ENCODE peak calls at places on chromosomes 11 and 22, in ten cellular contexts. C is SJSA1, M is sigmoid colon, X is ovary, F is cardiac muscle cell, B is A549, O is kidney, E is foreskin fibroblast, Q is MM.1S, I is GM12865. S is an unnamed sample.
A peak's percentile ranks its signal among the peaks of the same experiment; 100 is the strongest.

GRCh38 chr22:28955817-28956216 is 72.4 kb downstream of the ZNRF3 start:
- DNase-seq in M (no peak), C (no peak), X (no peak), O (no peak), B (no peak), F (no peak), I (peak; percentile 91), E (no peak), Q (peak; percentile 96), S (no peak)

GRCh38 chr11:77250881-77251640 is 50.4 kb downstream of the GDPD4 start:
- DNase-seq in E (peak; percentile 61), F (peak; percentile 11), C (no peak), B (no peak), O (no peak), I (no peak), Q (no peak), X (no peak), M (no peak), S (no peak)

GRCh38 chr11:74685905-74686304 is 45.3 kb downstream of the CHRDL2 start:
- DNase-seq in M (peak; percentile 76), X (no peak), I (peak; percentile 9), Q (no peak), C (no peak), E (no peak), O (peak; percentile 10), B (no peak), F (no peak), S (no peak)

GRCh38 chr11:116194156-116194904 is 578.5 kb downstream of the BUD13 start:
- DNase-seq in E (no peak), O (no peak), C (no peak), Q (no peak), I (no peak), B (no peak), F (no peak), M (no peak), X (no peak), S (no peak)

GRCh38 chr22:24695958-24696511 is 78.5 kb downstream of the PIWIL3 start:
- DNase-seq in B (no peak), I (no peak), C (no peak), Q (peak; percentile 12), O (peak; percentile 85), E (no peak), X (no peak), F (peak; percentile 68), M (no peak), S (no peak)

GRCh38 chr11:10584071-10584501 is 15.6 kb upstream of the LYVE1 start:
- DNase-seq in E (no peak), O (no peak), F (peak; percentile 92), Q (no peak), M (peak; percentile 78), C (no peak), B (no peak), I (no peak), X (peak; percentile 62), S (no peak)

GRCh38 chr11:69065136-69065710 is 16.5 kb downstream of the TPCN2 start:
- DNase-seq in B (no peak), I (no peak), E (no peak), M (no peak), O (no peak), C (no peak), F (peak; percentile 25), X (no peak), Q (no peak), S (no peak)

GRCh38 chr11:100823360-100823759 is 136.3 kb downstream of the ARHGAP42 start:
- DNase-seq in E (peak; percentile 41), C (no peak), F (peak; percentile 74), B (no peak), M (no peak), O (no peak), I (no peak), X (no peak), Q (no peak), S (no peak)

GRCh38 chr11:94563176-94563847 is 3.9 kb upstream of the PIWIL4 start:
- DNase-seq in X (no peak), M (no peak), B (no peak), Q (no peak), E (no peak), I (no peak), C (no peak), F (peak; percentile 75), O (no peak), S (no peak)

GRCh38 chr11:44813401-44813800 is 86.6 kb downstream of the TSPAN18 start:
- DNase-seq in X (no peak), B (no peak), E (no peak), I (no peak), Q (no peak), C (no peak), O (no peak), F (no peak), M (no peak), S (no peak)

GRCh38 chr11:108591893-108592292 is 1.7 kb downstream of the EXPH5 start:
- DNase-seq in O (no peak), B (no peak), F (no peak), Q (no peak), E (no peak), X (no peak), I (no peak), C (no peak), M (no peak), S (no peak)

GRCh38 chr11:122486793-122487495 is 168.6 kb upstream of the UBASH3B start:
- DNase-seq in F (peak; percentile 8), X (no peak), B (peak; percentile 5), I (no peak), M (no peak), O (no peak), Q (no peak), C (no peak), E (no peak), S (no peak)

GRCh38 chr22:36368359-36368983 is 19.3 kb downstream of the MYH9 start:
- DNase-seq in O (no peak), I (peak; percentile 43), M (no peak), B (peak; percentile 57), F (peak; percentile 91), X (no peak), C (peak; percentile 94), E (peak; percentile 77), Q (no peak), S (peak; percentile 35)

GRCh38 chr22:36367479-36367878 is 20.3 kb downstream of the MYH9 start:
- DNase-seq in B (no peak), M (no peak), Q (no peak), F (no peak), C (no peak), X (no peak), E (no peak), I (no peak), O (no peak), S (no peak)

GRCh38 chr22:36367066-36367465 is 20.7 kb downstream of the MYH9 start:
- DNase-seq in M (no peak), X (no peak), I (no peak), E (no peak), F (no peak), O (no peak), B (no peak), Q (no peak), C (no peak), S (no peak)

GRCh38 chr22:36369922-36370781 is 17.6 kb downstream of the MYH9 start:
- DNase-seq in E (no peak), M (peak; percentile 86), C (peak; percentile 62), X (no peak), O (no peak), I (no peak), Q (no peak), F (peak; percentile 64), B (peak; percentile 58), S (no peak)

DNA sequence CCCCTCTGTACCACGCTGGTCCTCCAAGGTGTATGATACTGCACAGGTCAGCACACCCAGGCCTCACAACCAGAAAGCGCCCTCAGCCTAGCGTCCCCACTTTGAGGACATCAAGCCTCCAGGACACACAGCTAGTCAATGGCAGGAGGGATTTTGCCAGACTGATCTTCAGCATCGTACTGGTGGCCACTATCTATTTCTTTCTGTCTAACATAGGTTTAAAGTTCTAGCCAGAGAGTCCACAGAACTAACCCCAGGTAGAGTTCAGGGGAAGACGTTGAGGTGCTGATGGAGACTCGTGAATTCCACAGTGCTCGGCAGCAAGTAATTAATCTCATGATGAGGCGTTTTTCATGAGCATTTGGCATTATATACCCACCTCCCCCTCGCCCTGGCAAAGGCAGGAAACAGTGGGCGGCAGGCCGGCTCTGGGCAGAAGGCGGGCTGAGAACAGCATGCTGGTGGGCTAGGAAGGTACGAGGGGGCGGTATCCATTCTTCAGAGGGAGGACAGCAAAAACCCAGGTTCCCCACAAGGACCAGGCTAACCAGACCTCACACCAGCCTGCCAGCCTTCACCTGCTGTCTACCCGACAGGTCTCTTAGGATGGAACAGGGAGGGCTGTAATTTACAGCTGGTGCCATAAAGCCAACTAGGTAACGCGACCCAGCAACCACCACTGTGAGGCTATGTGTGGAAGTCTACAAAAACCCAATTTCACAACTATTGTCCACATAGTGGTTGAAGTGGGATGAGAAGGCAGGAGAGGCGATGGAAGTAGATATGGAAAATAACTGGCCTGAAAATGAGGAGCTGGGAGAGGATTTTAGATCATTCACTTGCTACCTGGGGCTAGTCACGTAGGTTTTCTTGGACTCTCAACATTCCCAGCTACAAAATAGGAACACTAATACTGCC is 18.5 kb downstream of the MYH9 start:
- DNase-seq in I (no peak), Q (no peak), B (no peak), X (no peak), M (no peak), F (no peak), O (no peak), C (no peak), E (no peak), S (no peak)
- H3K4me3 ChIP-seq in I (no peak overlapping the region), Q (no peak overlapping the region), B (no peak overlapping the region), X (peak overlapping the region; percentile 2), M (peak overlapping the region; percentile 4), F (no peak overlapping the region), O (no peak overlapping the region), C (no peak overlapping the region), E (no peak overlapping the region), S (peak overlapping the region; percentile 61)

DNA sequence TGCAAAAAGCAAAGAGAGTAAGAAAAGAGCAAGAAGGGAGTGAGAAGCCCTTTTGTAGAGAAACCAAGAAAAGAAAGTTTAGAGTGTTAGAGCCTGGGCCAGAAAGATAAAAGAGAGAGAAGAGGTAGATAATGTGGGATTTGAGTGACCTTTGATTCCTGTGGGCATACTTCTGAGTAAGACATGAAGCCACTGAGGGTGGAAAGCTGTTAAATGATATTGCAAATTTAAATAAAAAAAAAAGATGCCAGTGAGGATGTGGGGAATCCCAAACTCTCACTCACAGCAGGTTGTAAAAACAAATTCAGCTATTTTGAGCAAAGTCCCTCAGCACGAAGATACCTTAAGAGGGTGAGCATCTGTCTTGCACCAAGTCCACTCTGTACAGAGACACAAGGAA is 59.4 kb upstream of the TOP3B start:
- DNase-seq in C (no peak), Q (peak; percentile 75), B (no peak), O (no peak), M (no peak), E (no peak), I (peak; percentile 56), F (no peak), X (no peak), S (no peak)
- H3K4me3 ChIP-seq in C (no peak overlapping the region), Q (no peak overlapping the region), B (no peak overlapping the region), O (no peak overlapping the region), M (no peak overlapping the region), E (no peak overlapping the region), I (no peak overlapping the region), F (no peak overlapping the region), X (no peak overlapping the region), S (no peak overlapping the region)

GRCh38 chr11:46277623-46278386 is at the start of gene CREB3L1:
- DNase-seq in E (no peak), X (peak; percentile 49), Q (no peak), C (no peak), B (no peak), M (peak; percentile 71), F (peak; percentile 37), O (peak; percentile 73), I (no peak), S (no peak)
- H3K4me3 ChIP-seq in E (peak within 1 kb of the TSS; percentile 98), X (peak within 1 kb of the TSS; percentile 59), Q (peak within 1 kb of the TSS; percentile 2), C (peak within 1 kb of the TSS; percentile 71), B (peak within 1 kb of the TSS; percentile 53), M (peak within 1 kb of the TSS; percentile 58), F (peak within 1 kb of the TSS; percentile 74), O (peak within 1 kb of the TSS; percentile 46), I (peak within 1 kb of the TSS; percentile 44), S (peak within 1 kb of the TSS; percentile 75)

GRCh38 chr22:45586651-45587405 is 84.1 kb downstream of the FBLN1 start:
- DNase-seq in X (no peak), F (no peak), B (no peak), O (peak; percentile 64), C (no peak), E (no peak), Q (no peak), M (no peak), I (no peak), S (no peak)
- H3K4me3 ChIP-seq in X (no peak overlapping the region), F (no peak overlapping the region), B (no peak overlapping the region), O (no peak overlapping the region), C (no peak overlapping the region), E (no peak overlapping the region), Q (no peak overlapping the region), M (no peak overlapping the region), I (no peak overlapping the region), S (no peak overlapping the region)

S was measured in SK-N-MC.